ENCODE peak calls at places on chromosomes 4 and X, in eight cellular contexts. X is transverse colon; U is lower lobe of right lung; Q is LoVo; P is naive thymus-derived CD8-positive, alpha-beta T cell; A is hippocampal formation; H is T follicular helper cell; N is substantia nigra. S is an unnamed sample.

GRCh38 chrX:153868576-153869472 is 17.1 kb downstream of the L1CAM start:
- DNase-seq in A (no peak), N (no peak), Q (no peak), U (no peak), H (no peak), P (no peak), X (no peak), S (no peak)

GRCh38 chr4:99324978-99325377 is 3.8 kb upstream of the ADH1B start:
- DNase-seq in H (no peak), Q (no peak), A (no peak), U (no peak), N (no peak), P (no peak), X (peak), S (no peak)

GRCh38 chr4:78565971-78566372 is 14.4 kb downstream of the ANXA3 start:
- DNase-seq in H (no peak), P (no peak), X (no peak), U (no peak), Q (peak), N (no peak), A (no peak), S (no peak)

GRCh38 chr4:2755821-2756690 is at the start of gene TNIP2:
- DNase-seq in N (peak), Q (peak), P (peak), A (peak), U (peak), X (peak), H (peak), S (peak)

GRCh38 chrX:19334945-19335626 is 8.6 kb upstream of the PDHA1 start:
- DNase-seq in A (no peak), U (no peak), H (no peak), P (no peak), N (no peak), X (no peak), Q (no peak), S (peak)

GRCh38 chr4:148376151-148376550 is 66.1 kb downstream of the NR3C2 start:
- DNase-seq in N (no peak), Q (peak), H (peak), X (peak), A (no peak), U (no peak), P (peak), S (peak)

GRCh38 chr4:41257901-41258300 is 1.2 kb downstream of the UCHL1 start:
- DNase-seq in U (no peak), Q (no peak), H (no peak), X (no peak), N (no peak), A (no peak), P (no peak), S (no peak)

GRCh38 chrX:73850124-73851013 is 287.4 kb downstream of the CHIC1 start:
- DNase-seq in A (no peak), Q (peak), P (no peak), U (no peak), H (peak), X (peak), N (no peak), S (peak)

GRCh38 chr4:7390906-7391636 is 43.7 kb downstream of the PSAPL1 start:
- DNase-seq in Q (no peak), A (no peak), U (peak), H (no peak), X (no peak), N (no peak), P (no peak), S (no peak)

S was measured in NAMALWA.